ENCODE peak calls at places on chromosomes 6 and 20, in five cellular contexts. Q, D, O, U and L are unnamed samples.
A peak's percentile ranks its signal among the peaks of the same experiment; 100 is the strongest.

GRCh38 chr6:70059047-70059719 is 192.8 kb downstream of the COL19A1 start:
- DNase-seq in Q (peak; percentile 19), D (no peak), O (no peak), U (no peak), L (no peak)

GRCh38 chr6:51350308-51350904 is 531.7 kb downstream of the TFAP2B start:
- DNase-seq in Q (peak; percentile 47), D (no peak), O (no peak), U (no peak), L (no peak)

GRCh38 chr6:162942860-162943259 is 215.1 kb downstream of the PACRG start:
- DNase-seq in Q (no peak), D (peak; percentile 47), O (no peak), U (peak; percentile 70), L (no peak)

GRCh38 chr6:89574860-89575561 is 63.5 kb downstream of the LYRM2 start:
- DNase-seq in Q (no peak), D (no peak), O (no peak), U (no peak), L (no peak)

GRCh38 chr20:7859371-7859802 is 80.9 kb downstream of the HAO1 start:
- DNase-seq in Q (peak; percentile 57), D (no peak), O (no peak), U (peak; percentile 84), L (no peak)

GRCh38 chr20:50724851-50725721 is 6.3 kb upstream of the PARD6B start:
- DNase-seq in Q (no peak), D (peak; percentile 90), O (peak; percentile 83), U (peak; percentile 97), L (peak; percentile 89)

GRCh38 chr6:73694711-73695411 is 1.1 kb upstream of the CD109 start:
- DNase-seq in Q (no peak), D (no peak), O (no peak), U (peak; percentile 56), L (no peak)

GRCh38 chr6:16947461-16948159 is 154.2 kb upstream of the STMND1 start:
- DNase-seq in Q (peak; percentile 4), D (peak; percentile 92), O (no peak), U (peak; percentile 96), L (no peak)

GRCh38 chr20:41175727-41176330 is 38.5 kb downstream of the PLCG1 start:
- DNase-seq in Q (no peak), D (no peak), O (peak; percentile 66), U (no peak), L (peak; percentile 6)

GRCh38 chr6:32109765-32110160 is 625 bp upstream of the TNXB start:
- DNase-seq in Q (no peak), D (no peak), O (no peak), U (no peak), L (no peak)

GRCh38 chr6:36827261-36828079 is 11.8 kb downstream of the CPNE5 start:
- DNase-seq in Q (peak; percentile 96), D (peak; percentile 18), O (no peak), U (peak; percentile 95), L (peak; percentile 53)

GRCh38 chr6:12761376-12762115 is 45.0 kb downstream of the PHACTR1 start:
- DNase-seq in Q (no peak), D (no peak), O (no peak), U (peak; percentile 24), L (no peak)